ENCODE peak calls at places on chromosome 14, in five cellular contexts. H is uterus, Y is left ventricle myocardium inferior, G is ovary, X is prostate gland. Z is an unnamed sample. For H3K9me3, the result is how much of the 10 kb centered on the place peaks cover.

GRCh38 chr14:105168496-105168978 is at the start of gene JAG2:
- DNase-seq in H (no peak), G (no peak), X (peak), Y (peak), Z (peak)

GRCh38 chr14:29126361-29126760 is 359.8 kb downstream of the FOXG1 start:
- DNase-seq in G (no peak), Y (no peak), X (no peak), H (no peak), Z (no peak)

GRCh38 chr14:76715927-76716200 is 45.4 kb upstream of the VASH1 start:
- DNase-seq in H (no peak), Y (no peak), G (no peak), X (no peak), Z (no peak)

GRCh38 chr14:27995688-27996087 is 770.9 kb upstream of the FOXG1 start:
- DNase-seq in G (no peak), X (no peak), Y (no peak), H (no peak), Z (no peak)

GRCh38 chr14:55807059-55807499 is 227.1 kb downstream of the KTN1 start:
- DNase-seq in G (peak), X (peak), H (peak), Y (peak), Z (peak)

GRCh38 chr14:74927225-74927624 is 4.2 kb upstream of the RPS6KL1 start:
- DNase-seq in H (no peak), Y (no peak), G (no peak), X (no peak), Z (no peak)

GRCh38 chr14:24051789-24052655 is at the start of gene CARMIL3:
- DNase-seq in Y (peak), X (peak), H (peak), G (peak), Z (peak)

GRCh38 chr14:92328664-92329255 is 5.8 kb downstream of the SLC24A4 start:
- DNase-seq in X (no peak), Y (no peak), H (no peak), G (no peak), Z (no peak)

GRCh38 chr14:82689948-82690347 is 1156.3 kb upstream of the SEL1L start:
- DNase-seq in H (no peak), G (no peak), X (no peak), Y (no peak), Z (no peak)

GRCh38 chr14:20555845-20556244 is 5.0 kb downstream of the RNASE9 start:
- DNase-seq in G (no peak), H (no peak), Y (no peak), X (no peak), Z (no peak)

GRCh38 chr14:56194062-56194461 is 75.9 kb downstream of the PELI2 start:
- DNase-seq in G (no peak), Y (no peak), X (no peak), H (no peak), Z (no peak)

GRCh38 chr14:100484531-100485267 is 102.5 kb downstream of the BEGAIN start:
- DNase-seq in X (no peak), H (no peak), Y (no peak), G (no peak), Z (no peak)

GRCh38 chr14:89201645-89202044 is 215.4 kb downstream of the FOXN3 start:
- DNase-seq in G (no peak), X (no peak), H (no peak), Y (no peak), Z (no peak)

GRCh38 chr14:60651936-60652673 is 2.8 kb upstream of the SIX1 start:
- DNase-seq in X (peak), H (no peak), Y (no peak), G (no peak), Z (no peak)

GRCh38 chr14:51202914-51203665 is 37.0 kb upstream of the TMX1 start:
- DNase-seq in X (no peak), H (no peak), Y (no peak), G (no peak), Z (no peak)

GRCh38 chr14:104387385-104388010 is 192.1 kb upstream of the C14orf180 start:
- DNase-seq in Y (no peak), X (no peak), G (no peak), H (no peak), Z (peak)

GRCh38 chr14:94077111-94077821 is 3.7 kb downstream of the DDX24 start:
- DNase-seq in X (no peak), Y (no peak), G (no peak), H (no peak), Z (no peak)

GRCh38 chr14:56119221-56119967 is 1.2 kb downstream of the PELI2 start:
- DNase-seq in H (peak), Y (peak), G (peak), X (peak), Z (peak)

GRCh38 chr14:32129124-32129523 is 52.0 kb downstream of the ARHGAP5 start:
- DNase-seq in G (no peak), X (no peak), H (no peak), Y (no peak), Z (no peak)

GRCh38 chr14:35044939-35045797 is 904 bp upstream of the FAM177A1 start:
- DNase-seq in H (no peak), Y (no peak), X (no peak), G (no peak), Z (no peak)

GRCh38 chr14:54589843-54590242 is 22.9 kb downstream of the SAMD4A start:
- DNase-seq in H (no peak), X (no peak), G (no peak), Y (no peak), Z (no peak)

GRCh38 chr14:79825046-79825521 is 386.2 kb downstream of the DIO2 start:
- DNase-seq in Y (no peak), X (no peak), H (no peak), G (no peak), Z (no peak)

GRCh38 chr14:103699901-103700752 is 15.1 kb downstream of the XRCC3 start:
- DNase-seq in H (no peak), X (no peak), G (no peak), Y (peak), Z (peak)

GRCh38 chr14:24880689-24881088 is 169.3 kb downstream of the STXBP6 start:
- DNase-seq in X (no peak), G (no peak), Y (no peak), H (no peak), Z (no peak)

GRCh38 chr14:89507521-89507920 is 90.5 kb upstream of the FOXN3 start:
- DNase-seq in Y (no peak), H (no peak), X (no peak), G (no peak), Z (no peak)

GRCh38 chr14:100530270-100531072 is 56.7 kb downstream of the BEGAIN start:
- DNase-seq in X (no peak), G (peak), Y (peak), H (no peak), Z (no peak)

GRCh38 chr14:89369656-89370055 is 47.4 kb downstream of the FOXN3 start:
- DNase-seq in H (no peak), Y (no peak), X (no peak), G (no peak), Z (no peak)

GRCh38 chr14:72686101-72686500 is 207.8 kb downstream of the DPF3 start:
- DNase-seq in G (no peak), X (no peak), Y (no peak), H (no peak), Z (no peak)

GRCh38 chr14:59206892-59207291 is 18.4 kb downstream of the DAAM1 start:
- DNase-seq in G (no peak), Y (no peak), H (no peak), X (no peak), Z (no peak)

GRCh38 chr14:104822821-104823615 is 22.1 kb downstream of the ZBTB42 start:
- DNase-seq in H (no peak), X (no peak), Y (no peak), G (no peak), Z (no peak)

GRCh38 chr14:74913986-74914573 is 9.0 kb downstream of the RPS6KL1 start:
- DNase-seq in Y (peak), G (peak), H (peak), X (peak), Z (peak)

GRCh38 chr14:64983439-64984310 is 3.0 kb upstream of the FNTB start:
- DNase-seq in G (no peak), X (peak), H (no peak), Y (no peak), Z (peak)

GRCh38 chr14:83478741-83479140 is 1945.1 kb upstream of the SEL1L start:
- DNase-seq in X (no peak), G (no peak), H (no peak), Y (no peak), Z (no peak)

GRCh38 chr14:50055461-50056228 is 60.7 kb downstream of the VCPKMT start:
- DNase-seq in G (no peak), X (no peak), Y (no peak), H (no peak), Z (no peak)
- TF ChIP-seq CTCF in G (no peak), X (no peak), Y (peak), H (no peak), Z (no peak)

DNA sequence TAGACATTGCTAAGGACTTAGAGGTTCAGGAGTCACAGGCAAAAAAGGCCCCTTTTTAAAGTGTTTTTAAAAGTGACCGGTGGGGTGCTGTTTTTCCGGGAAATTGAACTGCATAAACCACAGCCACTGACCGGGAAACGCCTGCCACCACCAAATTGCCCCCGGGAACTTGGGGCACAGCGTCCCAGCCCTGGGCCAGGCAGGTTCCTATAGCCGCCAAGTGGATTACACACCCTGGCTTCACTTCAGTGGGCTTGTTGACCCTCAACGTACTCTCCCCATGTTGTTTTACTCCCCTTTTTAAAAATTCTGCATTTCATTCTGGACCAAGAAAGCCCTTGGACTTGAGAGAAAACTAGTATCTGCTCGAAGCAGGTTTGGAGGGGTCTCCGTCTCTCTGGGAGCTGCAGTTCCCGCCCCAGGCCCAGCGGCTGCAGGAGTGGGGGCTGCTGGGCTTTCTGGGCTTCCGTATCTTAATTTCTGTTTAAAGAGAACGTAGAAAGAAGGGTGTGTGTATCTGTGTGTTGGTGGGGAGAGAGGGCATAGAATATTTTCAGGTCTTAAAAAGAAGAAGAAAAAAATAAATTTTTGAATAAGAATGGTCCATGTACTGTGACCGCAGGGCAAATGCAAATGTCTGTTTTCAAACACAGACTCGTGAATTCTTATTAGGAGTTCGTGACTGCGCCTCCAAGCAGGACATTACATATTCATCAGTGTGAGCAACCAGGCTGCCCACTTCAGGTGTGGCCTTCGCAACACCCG is 82.9 kb downstream of the PAPOLA start:
- DNase-seq in Y (no peak), H (no peak), X (no peak), G (no peak), Z (no peak)
- H3K27ac ChIP-seq in Y (no peak), H (no peak), X (no peak), G (no peak), Z (no peak)

GRCh38 chr14:70441641-70442040 is 10.3 kb upstream of the ADAM21 start:
- DNase-seq in G (no peak), X (no peak), H (no peak), Y (no peak), Z (no peak)
- H3K9me3 ChIP-seq in G (under half), X (under half), H (under half), Y (half or more), Z (under half)

GRCh38 chr14:101634453-101635237 is 73.3 kb downstream of the DIO3 start:
- DNase-seq in X (no peak), H (peak), Y (no peak), G (no peak), Z (no peak)

GRCh38 chr14:101636081-101636560 is 74.8 kb downstream of the DIO3 start:
- DNase-seq in H (no peak), G (no peak), X (no peak), Y (no peak), Z (no peak)

GRCh38 chr14:101633276-101633675 is 72.0 kb downstream of the DIO3 start:
- DNase-seq in G (no peak), H (no peak), Y (no peak), X (no peak), Z (no peak)

GRCh38 chr14:101632520-101632919 is 71.2 kb downstream of the DIO3 start:
- DNase-seq in H (no peak), G (no peak), X (no peak), Y (no peak), Z (no peak)

GRCh38 chr14:101635238-101636080 is 74.2 kb downstream of the DIO3 start:
- DNase-seq in X (no peak), Y (no peak), H (no peak), G (no peak), Z (no peak)
- TF ChIP-seq CTCF in X (no peak), Y (no peak), H (no peak), G (no peak), Z (no peak)

GRCh38 chr14:91299483-91300115 is 55.1 kb upstream of the GPR68 start:
- DNase-seq in H (no peak), X (no peak), G (no peak), Y (no peak), Z (no peak)
- H3K27ac ChIP-seq in H (no peak), X (no peak), G (no peak), Y (no peak), Z (no peak)